ENCODE peak calls at places on chromosomes 4 and X, in seven cellular contexts. One of them, this sample, is unnamed.

GRCh38 chrX:135973025-135973547 is 702 bp downstream of the MMGT1 start:
- DNase-seq in WTC11: no peak
- DNase-seq in ovary: peak
- DNase-seq in MCF 10A: peak
- DNase-seq in prostate gland: peak
- DNase-seq in RWPE1: no peak
- DNase-seq in MM.1S: peak
- DNase-seq in this sample: no peak

GRCh38 chrX:115226929-115227328 is 7.0 kb downstream of the LRCH2 start:
- DNase-seq in WTC11: peak
- DNase-seq in ovary: no peak
- DNase-seq in MCF 10A: peak
- DNase-seq in prostate gland: no peak
- DNase-seq in RWPE1: no peak
- DNase-seq in MM.1S: peak
- DNase-seq in this sample: no peak

GRCh38 chr4:120034913-120035312 is 31.7 kb downstream of the MAD2L1 start:
- DNase-seq in WTC11: no peak
- DNase-seq in ovary: no peak
- DNase-seq in MCF 10A: no peak
- DNase-seq in prostate gland: no peak
- DNase-seq in RWPE1: no peak
- DNase-seq in MM.1S: no peak
- DNase-seq in this sample: no peak

GRCh38 chr4:5711479-5712184 is 631 bp downstream of the EVC start:
- DNase-seq in WTC11: peak
- DNase-seq in ovary: no peak
- DNase-seq in MCF 10A: peak
- DNase-seq in prostate gland: no peak
- DNase-seq in RWPE1: no peak
- DNase-seq in MM.1S: peak
- DNase-seq in this sample: no peak

GRCh38 chr4:141636771-141637460 is 533 bp downstream of the IL15 start:
- DNase-seq in WTC11: peak
- DNase-seq in ovary: no peak
- DNase-seq in MCF 10A: peak
- DNase-seq in prostate gland: peak
- DNase-seq in RWPE1: peak
- DNase-seq in MM.1S: peak
- DNase-seq in this sample: no peak

GRCh38 chr4:1323635-1324442 is 23.2 kb upstream of the UVSSA start:
- DNase-seq in WTC11: no peak
- DNase-seq in ovary: no peak
- DNase-seq in MCF 10A: peak
- DNase-seq in prostate gland: no peak
- DNase-seq in RWPE1: peak
- DNase-seq in MM.1S: no peak
- DNase-seq in this sample: no peak

GRCh38 chr4:124883642-124884041 is 171.1 kb upstream of the ANKRD50 start:
- DNase-seq in WTC11: no peak
- DNase-seq in ovary: no peak
- DNase-seq in MCF 10A: no peak
- DNase-seq in prostate gland: no peak
- DNase-seq in RWPE1: no peak
- DNase-seq in MM.1S: no peak
- DNase-seq in this sample: no peak

GRCh38 chr4:129254526-129254925 is 158.6 kb downstream of the C4orf33 start:
- DNase-seq in WTC11: no peak
- DNase-seq in ovary: no peak
- DNase-seq in MCF 10A: no peak
- DNase-seq in prostate gland: no peak
- DNase-seq in RWPE1: no peak
- DNase-seq in MM.1S: no peak
- DNase-seq in this sample: no peak

GRCh38 chrX:78124304-78124703 is 15.1 kb downstream of the TAF9B start:
- DNase-seq in WTC11: no peak
- DNase-seq in ovary: no peak
- DNase-seq in MCF 10A: no peak
- DNase-seq in prostate gland: no peak
- DNase-seq in RWPE1: no peak
- DNase-seq in MM.1S: no peak
- DNase-seq in this sample: no peak

GRCh38 chr4:73308286-73308685 is 49.7 kb upstream of the ANKRD17 start:
- DNase-seq in WTC11: no peak
- DNase-seq in ovary: no peak
- DNase-seq in MCF 10A: peak
- DNase-seq in prostate gland: no peak
- DNase-seq in RWPE1: no peak
- DNase-seq in MM.1S: peak
- DNase-seq in this sample: no peak

GRCh38 chr4:10296730-10297129 is 160.5 kb downstream of the ZNF518B start:
- DNase-seq in WTC11: no peak
- DNase-seq in ovary: no peak
- DNase-seq in MCF 10A: no peak
- DNase-seq in prostate gland: peak
- DNase-seq in RWPE1: no peak
- DNase-seq in MM.1S: no peak
- DNase-seq in this sample: no peak

GRCh38 chrX:41481264-41482109 is 34.3 kb downstream of the NYX start:
- DNase-seq in WTC11: peak
- DNase-seq in ovary: no peak
- DNase-seq in MCF 10A: peak
- DNase-seq in prostate gland: no peak
- DNase-seq in RWPE1: no peak
- DNase-seq in MM.1S: no peak
- DNase-seq in this sample: no peak

GRCh38 chrX:9352683-9353430 is 112.0 kb upstream of the TBL1X start:
- DNase-seq in WTC11: no peak
- DNase-seq in ovary: no peak
- DNase-seq in MCF 10A: peak
- DNase-seq in prostate gland: no peak
- DNase-seq in RWPE1: no peak
- DNase-seq in MM.1S: peak
- DNase-seq in this sample: peak

GRCh38 chrX:71542411-71542810 is 9.5 kb downstream of the OGT start:
- DNase-seq in WTC11: no peak
- DNase-seq in ovary: no peak
- DNase-seq in MCF 10A: peak
- DNase-seq in prostate gland: no peak
- DNase-seq in RWPE1: no peak
- DNase-seq in MM.1S: no peak
- DNase-seq in this sample: no peak

GRCh38 chr4:21304061-21304541 is 603.8 kb downstream of the PACRGL start:
- DNase-seq in WTC11: peak
- DNase-seq in ovary: no peak
- DNase-seq in MCF 10A: no peak
- DNase-seq in prostate gland: no peak
- DNase-seq in RWPE1: no peak
- DNase-seq in MM.1S: no peak
- DNase-seq in this sample: no peak

GRCh38 chrX:84187501-84188319 is at the start of gene RPS6KA6:
- DNase-seq in WTC11: peak
- DNase-seq in ovary: peak
- DNase-seq in MCF 10A: no peak
- DNase-seq in prostate gland: peak
- DNase-seq in RWPE1: no peak
- DNase-seq in MM.1S: peak
- DNase-seq in this sample: no peak

GRCh38 chr4:39369301-39369700 is 3.1 kb upstream of the RFC1 start:
- DNase-seq in WTC11: no peak
- DNase-seq in ovary: no peak
- DNase-seq in MCF 10A: no peak
- DNase-seq in prostate gland: no peak
- DNase-seq in RWPE1: no peak
- DNase-seq in MM.1S: no peak
- DNase-seq in this sample: no peak

GRCh38 chr4:42736538-42736937 is 79.6 kb upstream of the ATP8A1 start:
- DNase-seq in WTC11: no peak
- DNase-seq in ovary: no peak
- DNase-seq in MCF 10A: no peak
- DNase-seq in prostate gland: no peak
- DNase-seq in RWPE1: no peak
- DNase-seq in MM.1S: no peak
- DNase-seq in this sample: no peak

GRCh38 chr4:5051692-5052423 is 578 bp downstream of the STK32B start:
- DNase-seq in WTC11: peak
- DNase-seq in ovary: no peak
- DNase-seq in MCF 10A: no peak
- DNase-seq in prostate gland: no peak
- DNase-seq in RWPE1: no peak
- DNase-seq in MM.1S: no peak
- DNase-seq in this sample: no peak

DNA sequence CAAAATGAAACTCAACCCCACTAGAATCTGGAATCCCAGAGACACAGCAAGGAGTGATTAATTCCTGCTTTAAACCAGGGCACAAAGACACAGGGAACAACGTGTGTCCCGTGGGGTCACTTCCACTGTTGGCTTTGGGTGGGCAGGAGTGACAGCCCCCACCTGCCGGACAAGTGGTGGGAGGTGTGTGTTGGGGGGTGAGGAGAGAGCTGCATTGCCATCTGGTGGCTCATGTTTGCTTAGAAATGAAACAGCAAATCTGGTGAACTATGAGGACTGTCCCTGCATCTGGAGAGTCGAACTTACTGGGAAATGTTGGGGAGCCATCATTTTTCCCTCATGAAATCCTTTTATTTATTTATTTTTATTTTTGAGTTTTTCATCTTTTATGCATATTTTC is 75.9 kb upstream of the AFAP1 start:
- DNase-seq in WTC11: no peak
- DNase-seq in ovary: no peak
- DNase-seq in MCF 10A: no peak
- DNase-seq in prostate gland: no peak
- DNase-seq in RWPE1: peak
- DNase-seq in MM.1S: no peak
- DNase-seq in this sample: no peak
- TF ChIP-seq CTCF in WTC11: no peak
- TF ChIP-seq CTCF in ovary: no peak
- TF ChIP-seq CTCF in MCF 10A: peak
- TF ChIP-seq CTCF in prostate gland: no peak
- TF ChIP-seq CTCF in RWPE1: peak
- TF ChIP-seq CTCF in MM.1S: peak
- TF ChIP-seq CTCF in this sample: no peak

DNA sequence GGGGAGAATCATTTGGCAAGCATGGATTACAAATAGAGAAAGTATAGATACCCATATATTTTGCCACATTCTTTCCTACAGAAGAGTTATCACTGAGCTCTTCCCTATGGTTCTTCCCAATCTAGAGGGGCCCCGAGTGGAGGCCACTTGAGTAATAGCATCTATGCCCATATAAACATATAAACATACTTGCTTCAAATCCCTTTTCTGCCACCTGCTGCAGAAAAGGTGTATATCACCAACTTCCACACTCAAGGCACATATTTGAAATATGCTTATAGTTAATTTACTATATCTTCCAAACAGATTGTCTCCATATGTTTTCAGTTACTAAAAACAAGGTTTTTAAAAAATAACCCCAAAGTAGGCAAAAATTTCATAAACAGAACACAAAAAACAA is 642.8 kb upstream of the DIPK2B start:
- DNase-seq in WTC11: no peak
- DNase-seq in ovary: no peak
- DNase-seq in MCF 10A: peak
- DNase-seq in prostate gland: no peak
- DNase-seq in RWPE1: no peak
- DNase-seq in MM.1S: peak
- DNase-seq in this sample: no peak
- TF ChIP-seq CTCF in WTC11: no peak
- TF ChIP-seq CTCF in ovary: no peak
- TF ChIP-seq CTCF in MCF 10A: peak
- TF ChIP-seq CTCF in prostate gland: no peak
- TF ChIP-seq CTCF in RWPE1: no peak
- TF ChIP-seq CTCF in MM.1S: peak
- TF ChIP-seq CTCF in this sample: no peak

DNA sequence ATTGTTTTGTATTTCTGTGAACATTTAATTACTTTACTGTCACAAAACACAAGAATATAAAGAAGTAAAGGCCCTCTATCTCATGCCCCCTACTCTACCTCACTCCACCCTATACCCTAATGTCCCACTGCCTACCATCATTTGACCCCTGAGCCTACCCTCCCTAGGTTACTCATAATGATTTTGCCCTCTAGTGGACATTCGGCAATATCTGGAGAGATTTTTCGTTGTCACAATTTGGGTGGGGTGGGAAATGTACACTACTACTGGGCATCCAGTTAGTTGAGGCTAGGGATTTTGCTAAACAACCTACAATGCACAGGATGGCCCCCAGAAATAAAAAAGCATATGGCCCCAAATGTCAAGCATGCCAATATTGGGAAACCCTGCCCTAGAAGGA is 10.2 kb downstream of the TEX13A start:
- DNase-seq in WTC11: no peak
- DNase-seq in ovary: no peak
- DNase-seq in MCF 10A: no peak
- DNase-seq in prostate gland: no peak
- DNase-seq in RWPE1: no peak
- DNase-seq in MM.1S: no peak
- DNase-seq in this sample: no peak
- TF ChIP-seq CTCF in WTC11: no peak
- TF ChIP-seq CTCF in ovary: no peak
- TF ChIP-seq CTCF in MCF 10A: no peak
- TF ChIP-seq CTCF in prostate gland: no peak
- TF ChIP-seq CTCF in RWPE1: no peak
- TF ChIP-seq CTCF in MM.1S: no peak
- TF ChIP-seq CTCF in this sample: no peak

GRCh38 chrX:19888419-19888879 is 1.0 kb upstream of the SH3KBP1 start:
- DNase-seq in WTC11: no peak
- DNase-seq in ovary: peak
- DNase-seq in MCF 10A: peak
- DNase-seq in prostate gland: peak
- DNase-seq in RWPE1: peak
- DNase-seq in MM.1S: peak
- DNase-seq in this sample: no peak
- TF ChIP-seq CTCF in WTC11: no peak
- TF ChIP-seq CTCF in ovary: peak
- TF ChIP-seq CTCF in MCF 10A: peak
- TF ChIP-seq CTCF in prostate gland: peak
- TF ChIP-seq CTCF in RWPE1: peak
- TF ChIP-seq CTCF in MM.1S: peak
- TF ChIP-seq CTCF in this sample: peak

DNA sequence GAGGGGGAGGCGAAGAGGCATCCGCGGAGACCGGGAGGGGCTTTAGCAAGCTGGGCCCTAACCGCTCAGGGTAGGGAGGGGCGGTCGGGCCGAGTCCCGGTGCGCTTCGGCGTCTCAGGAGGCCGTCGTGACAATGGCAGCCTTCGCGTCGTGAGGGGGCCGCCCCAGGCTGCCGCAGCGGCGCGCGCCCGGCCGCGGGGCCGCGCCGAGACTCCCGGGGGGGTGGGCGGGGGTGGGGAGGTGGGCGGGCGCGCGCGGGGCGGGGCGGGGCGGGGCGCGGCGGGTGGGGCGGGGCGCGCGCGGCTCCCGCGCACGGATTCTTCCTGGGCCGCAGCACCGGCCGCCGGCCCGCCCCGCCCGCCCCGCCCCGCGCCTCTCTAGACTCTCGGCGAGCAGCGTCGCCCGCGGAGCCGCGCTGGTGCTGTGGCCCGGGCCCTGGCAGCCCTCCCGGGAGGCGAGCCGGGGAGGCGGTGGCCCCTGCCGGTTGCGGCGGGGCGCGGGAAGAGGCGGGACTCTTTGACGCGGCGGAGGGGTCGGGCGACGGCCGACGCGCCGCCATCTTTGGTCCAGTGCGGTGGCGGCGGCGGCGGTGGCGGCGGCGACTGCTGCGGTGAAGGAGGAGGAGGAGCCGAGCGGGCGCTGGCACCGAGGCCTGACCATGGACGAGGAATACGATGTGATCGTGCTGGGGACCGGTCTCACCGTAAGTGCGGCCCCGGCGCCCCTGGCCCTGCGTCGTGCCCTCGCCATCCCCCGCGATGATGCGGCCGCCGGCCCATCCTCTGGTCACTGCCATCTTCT is at the start of gene GDI1:
- DNase-seq in WTC11: peak
- DNase-seq in ovary: peak
- DNase-seq in MCF 10A: peak
- DNase-seq in prostate gland: no peak
- DNase-seq in RWPE1: peak
- DNase-seq in MM.1S: peak
- DNase-seq in this sample: peak
- TF ChIP-seq CTCF in WTC11: no peak
- TF ChIP-seq CTCF in ovary: no peak
- TF ChIP-seq CTCF in MCF 10A: no peak
- TF ChIP-seq CTCF in prostate gland: no peak
- TF ChIP-seq CTCF in RWPE1: no peak
- TF ChIP-seq CTCF in MM.1S: no peak
- TF ChIP-seq CTCF in this sample: no peak

This sample was measured in lung.